ENCODE peak calls at places on chromosome 14, in nine cellular contexts. X is ovary, N is uterus, R is GM20000, V is omental fat pad, G is body of pancreas, I is esophagus muscularis mucosa, S is RWPE1, K is tibial artery. L is an unnamed sample.

GRCh38 chr14:32408018-32408417 is 78.9 kb downstream of the AKAP6 start:
- DNase-seq in V (peak), S (no peak), G (no peak), K (peak), R (no peak), N (peak), I (no peak), X (peak), L (no peak)

GRCh38 chr14:47438650-47439140 is 236.7 kb downstream of the MDGA2 start:
- DNase-seq in I (no peak), K (no peak), G (no peak), X (no peak), V (no peak), N (no peak), S (peak), R (no peak), L (no peak)

GRCh38 chr14:58805057-58805456 is 167.3 kb downstream of the DACT1 start:
- DNase-seq in X (no peak), V (no peak), G (no peak), K (peak), I (peak), R (no peak), N (no peak), S (no peak), L (no peak)

GRCh38 chr14:54503476-54503875 is 6.2 kb upstream of the CGRRF1 start:
- DNase-seq in K (no peak), N (no peak), I (no peak), X (no peak), R (no peak), V (no peak), S (no peak), G (no peak), L (no peak)

GRCh38 chr14:93914278-93914677 is 12.9 kb upstream of the FAM181A start:
- DNase-seq in S (no peak), K (no peak), R (no peak), V (no peak), N (no peak), I (no peak), G (no peak), X (no peak), L (no peak)

GRCh38 chr14:86935241-86935640 is 1057.7 kb downstream of the GALC start:
- DNase-seq in R (no peak), G (no peak), K (no peak), V (no peak), X (no peak), N (no peak), I (no peak), S (no peak), L (no peak)

GRCh38 chr14:26605602-26606001 is 7.8 kb upstream of the NOVA1 start:
- DNase-seq in S (no peak), X (no peak), N (no peak), K (no peak), R (no peak), G (no peak), V (no peak), I (no peak), L (no peak)

GRCh38 chr14:37251778-37252177 is 54.0 kb downstream of the MIPOL1 start:
- DNase-seq in K (no peak), S (no peak), N (no peak), X (no peak), R (no peak), V (no peak), I (no peak), G (no peak), L (no peak)

GRCh38 chr14:53450871-53451270 is 297.7 kb upstream of the DDHD1 start:
- DNase-seq in G (no peak), K (no peak), S (no peak), V (no peak), R (no peak), N (no peak), I (no peak), X (no peak), L (no peak)

GRCh38 chr14:29648045-29648444 is 279.6 kb downstream of the PRKD1 start:
- DNase-seq in V (no peak), S (no peak), K (no peak), I (no peak), X (no peak), N (no peak), R (no peak), G (no peak), L (no peak)

GRCh38 chr14:64773046-64773445 is 68.8 kb downstream of the PLEKHG3 start:
- DNase-seq in K (no peak), S (no peak), V (no peak), R (no peak), X (no peak), I (no peak), N (no peak), G (no peak), L (no peak)

GRCh38 chr14:23301969-23302289 is 730 bp downstream of the PPP1R3E start:
- DNase-seq in S (no peak), R (no peak), N (no peak), V (no peak), I (no peak), G (no peak), X (no peak), K (no peak), L (no peak)

GRCh38 chr14:95359974-95360826 is 40.5 kb upstream of the CLMN start:
- DNase-seq in R (peak), X (no peak), I (peak), S (no peak), K (no peak), G (no peak), N (no peak), V (no peak), L (no peak)

GRCh38 chr14:93952829-93953228 is 23.5 kb downstream of the ASB2 start:
- DNase-seq in I (no peak), N (no peak), K (no peak), X (no peak), S (no peak), V (no peak), R (no peak), G (no peak), L (no peak)

GRCh38 chr14:99224116-99224910 is 47.7 kb downstream of the BCL11B start:
- DNase-seq in V (no peak), S (no peak), N (no peak), K (no peak), R (no peak), X (no peak), G (no peak), I (no peak), L (no peak)

GRCh38 chr14:88866305-88866704 is 41.9 kb downstream of the TTC8 start:
- DNase-seq in N (no peak), S (no peak), R (no peak), I (no peak), V (no peak), K (no peak), X (no peak), G (no peak), L (no peak)

DNA sequence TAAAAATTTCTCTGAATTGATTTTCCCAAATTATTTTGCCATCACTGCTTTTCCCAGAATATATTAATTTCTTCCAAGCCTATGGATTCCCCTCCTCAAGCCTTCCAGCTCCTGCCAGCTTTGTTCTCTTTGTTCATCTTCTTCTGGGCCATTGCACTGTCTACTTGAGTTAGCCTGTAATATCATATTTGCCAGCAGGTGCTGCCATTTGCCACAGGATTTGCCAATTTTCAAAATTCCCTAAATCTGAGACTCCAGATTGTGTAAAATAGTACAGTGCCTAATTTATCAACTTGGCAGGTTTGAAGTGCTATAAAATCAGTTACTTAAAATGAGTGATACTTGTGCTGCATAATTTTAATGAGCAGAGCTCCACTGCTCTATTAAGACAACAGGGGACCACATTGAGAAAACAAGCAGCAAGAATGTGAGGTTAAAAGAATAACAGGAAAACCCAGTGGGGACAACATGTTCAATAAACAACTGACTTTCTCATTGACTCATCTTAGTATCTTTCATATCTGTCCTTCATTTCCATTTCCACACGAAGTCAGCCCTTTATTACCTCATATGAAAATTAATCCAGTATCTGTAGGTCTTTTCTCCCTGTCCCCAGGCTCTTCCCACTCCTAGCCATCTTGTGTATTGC is 84.6 kb upstream of the CCDC196 start:
- DNase-seq in V (no peak), I (no peak), G (peak), S (peak), N (no peak), R (no peak), X (no peak), K (no peak), L (no peak)
- TF ChIP-seq CTCF in V (no peak), I (peak), G (peak), S (peak), N (no peak), R (peak), X (no peak), K (peak), L (peak)

DNA sequence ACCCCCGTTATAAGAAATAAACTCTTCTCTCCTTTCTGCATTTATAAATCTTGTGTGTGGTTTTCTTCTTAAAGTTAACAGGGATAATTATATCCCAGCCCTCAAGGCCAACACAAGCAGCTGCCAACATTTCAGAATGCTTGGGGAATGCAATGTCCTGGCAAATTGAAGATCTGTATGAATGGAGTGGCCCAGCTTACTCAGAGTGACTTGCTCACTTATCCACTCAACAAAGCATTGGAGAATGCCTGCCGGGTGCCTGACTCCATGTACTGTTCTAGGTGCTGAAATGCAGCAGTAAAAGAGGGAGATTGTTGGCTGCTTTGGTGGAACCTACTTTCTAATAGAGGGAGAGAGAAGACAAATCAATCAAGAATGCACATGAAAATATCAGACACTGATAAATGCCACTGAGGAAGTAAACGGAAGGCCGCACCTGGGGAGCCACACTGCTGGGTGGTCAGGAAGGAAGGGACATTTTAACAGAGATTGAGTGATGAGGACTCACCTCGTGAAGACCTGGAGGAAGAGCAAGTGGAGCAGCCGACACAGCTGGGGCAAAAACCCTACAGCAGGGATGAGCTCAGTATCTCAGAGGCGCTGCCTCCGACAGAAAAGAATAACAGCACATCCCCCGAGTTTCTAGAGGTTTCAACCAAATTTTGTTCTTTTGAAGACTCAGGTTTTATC is 61.2 kb upstream of the VASH1 start:
- DNase-seq in N (no peak), K (peak), G (no peak), V (no peak), I (peak), X (no peak), R (no peak), S (no peak), L (no peak)
- TF ChIP-seq CTCF in N (no peak), K (no peak), G (no peak), V (no peak), I (no peak), X (no peak), R (no peak), S (no peak), L (no peak)

DNA sequence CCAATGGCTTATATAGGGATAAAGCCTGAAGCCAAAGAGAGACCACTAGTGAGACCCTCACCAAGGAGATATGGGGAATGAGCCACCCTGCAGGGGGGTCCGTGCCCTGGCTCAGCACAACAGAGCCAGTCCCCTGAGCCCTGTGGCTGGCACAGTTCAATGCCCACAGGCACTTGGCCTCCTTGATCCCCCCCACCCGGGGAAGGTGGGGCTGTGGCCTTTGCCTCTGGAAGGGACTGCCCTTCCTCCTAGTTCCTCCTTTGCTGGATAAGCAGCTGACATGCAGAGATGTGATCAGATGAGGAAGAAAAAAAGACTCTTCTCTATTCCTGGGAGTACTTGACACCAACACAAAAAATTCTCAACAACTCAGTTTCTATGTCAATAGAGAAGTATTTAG is 19.9 kb downstream of the TTC7B start:
- DNase-seq in G (no peak), I (no peak), X (no peak), N (no peak), K (no peak), S (no peak), R (no peak), V (no peak), L (no peak)
- TF ChIP-seq CTCF in G (no peak), I (no peak), X (no peak), N (no peak), K (no peak), S (no peak), R (no peak), V (no peak), L (no peak)

GRCh38 chr14:62076368-62076767 is 314.1 kb downstream of the SNAPC1 start:
- DNase-seq in I (no peak), K (no peak), G (no peak), N (no peak), S (no peak), R (no peak), V (no peak), X (no peak), L (no peak)
- TF ChIP-seq CTCF in I (no peak), K (no peak), G (no peak), N (no peak), S (no peak), R (no peak), V (no peak), X (no peak), L (no peak)

GRCh38 chr14:57714487-57714899 is 151.4 kb downstream of the SLC35F4 start:
- DNase-seq in G (no peak), X (no peak), K (no peak), I (no peak), V (no peak), N (no peak), R (no peak), S (no peak), L (no peak)

GRCh38 chr14:57712698-57713097 is 153.2 kb downstream of the SLC35F4 start:
- DNase-seq in R (no peak), K (no peak), N (no peak), V (no peak), I (no peak), G (no peak), X (no peak), S (no peak), L (no peak)

GRCh38 chr14:57707219-57707618 is 158.7 kb downstream of the SLC35F4 start:
- DNase-seq in S (no peak), N (no peak), G (no peak), X (no peak), R (no peak), K (no peak), V (no peak), I (no peak), L (no peak)

GRCh38 chr14:57709909-57710308 is 156.0 kb downstream of the SLC35F4 start:
- DNase-seq in N (no peak), R (no peak), K (no peak), G (no peak), V (no peak), S (no peak), I (no peak), X (no peak), L (no peak)

DNA sequence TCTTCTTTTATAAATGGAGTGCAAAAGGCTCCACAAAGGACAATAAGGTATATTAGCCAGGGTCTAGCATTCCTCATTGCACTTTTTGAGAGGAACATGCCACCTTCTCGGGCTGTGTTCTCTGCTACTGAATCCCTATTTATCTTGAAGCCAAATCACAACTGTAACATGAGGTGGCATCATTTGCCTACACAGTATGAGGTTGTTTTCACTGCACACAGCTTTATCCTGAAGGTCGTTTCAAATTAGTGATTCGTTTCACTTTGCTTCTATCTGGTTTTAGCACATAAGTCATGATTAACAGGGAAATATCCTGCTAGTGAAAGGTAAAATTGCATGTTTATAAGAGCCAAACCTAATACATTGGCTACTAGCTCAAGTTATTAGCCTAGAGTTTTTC is 153.8 kb downstream of the SLC35F4 start:
- DNase-seq in K (no peak), G (no peak), X (no peak), I (no peak), R (no peak), N (no peak), S (no peak), V (no peak), L (no peak)
- TF ChIP-seq CTCF in K (no peak), G (no peak), X (no peak), I (no peak), R (no peak), N (no peak), S (no peak), V (no peak), L (no peak)

DNA sequence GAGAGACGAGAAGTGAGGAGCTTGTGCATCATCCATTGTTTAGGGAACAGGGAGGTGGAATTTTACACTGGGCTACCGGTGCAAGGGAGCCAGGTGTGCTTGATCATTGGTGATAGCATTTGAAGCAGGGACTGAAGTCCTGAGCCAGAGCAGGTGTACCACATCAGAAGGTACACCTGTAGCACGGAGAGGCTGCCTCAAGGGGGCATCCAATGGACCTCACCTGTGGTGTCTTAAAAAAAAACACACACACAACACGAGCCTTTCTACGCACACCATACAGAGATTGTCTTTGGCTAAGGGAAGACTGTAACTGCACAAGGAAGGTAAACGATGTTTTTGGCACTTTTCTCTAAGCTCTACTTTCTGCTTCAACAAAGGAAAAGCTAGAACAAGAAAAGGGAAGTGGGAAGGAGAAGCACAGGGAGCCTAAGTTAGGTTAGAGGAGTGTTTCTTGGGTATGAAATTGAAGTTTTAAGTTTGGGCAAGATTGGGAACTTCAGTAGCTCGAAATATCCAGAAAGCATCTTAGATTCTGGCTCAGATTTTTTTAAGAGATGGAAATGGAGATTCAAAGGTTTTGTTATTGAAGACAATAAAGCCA is 334.3 kb upstream of the FBXO33 start:
- DNase-seq in S (no peak), I (no peak), V (no peak), G (no peak), X (no peak), N (no peak), K (no peak), R (no peak), L (no peak)
- TF ChIP-seq CTCF in S (no peak), I (no peak), V (no peak), G (no peak), X (no peak), N (no peak), K (no peak), R (no peak), L (no peak)

L was measured in endothelial cell.